ENCODE peak calls at places on chromosomes 16 and 17, in ten cellular contexts. B is endodermal cell, O is IMR-90, T is heart left ventricle, Y is fibroblast of villous mesenchyme, E is PC-9, Z is lung, J is esophagus muscularis mucosa, M is esophagus squamous epithelium, Q is heart right ventricle. I is an unnamed sample.

GRCh38 chr17:79793924-79794304 is 3.0 kb downstream of the CBX8 start:
- DNase-seq in B (peak), O (no peak), T (no peak), Y (no peak), E (no peak), Z (no peak), J (no peak), M (no peak), Q (no peak), I (no peak)

GRCh38 chr17:75549246-75550138 is 24.0 kb downstream of the LLGL2 start:
- DNase-seq in B (peak), O (no peak), T (no peak), Y (no peak), E (peak), Z (peak), J (no peak), M (no peak), Q (no peak), I (no peak)

GRCh38 chr16:88969361-88969831 is 7.6 kb downstream of the CBFA2T3 start:
- DNase-seq in B (no peak), O (no peak), T (no peak), Y (no peak), E (no peak), Z (no peak), J (no peak), M (no peak), Q (no peak), I (no peak)

GRCh38 chr16:17161034-17161433 is 309.7 kb downstream of the XYLT1 start:
- DNase-seq in B (no peak), O (no peak), T (no peak), Y (no peak), E (no peak), Z (no peak), J (no peak), M (no peak), Q (no peak), I (no peak)

GRCh38 chr16:55703003-55704001 is 47.5 kb downstream of the SLC6A2 start:
- DNase-seq in B (peak), O (peak), T (no peak), Y (peak), E (peak), Z (no peak), J (no peak), M (no peak), Q (peak), I (peak)

GRCh38 chr17:35801583-35802224 is 6.3 kb upstream of the MMP28 start:
- DNase-seq in B (no peak), O (no peak), T (peak), Y (peak), E (no peak), Z (no peak), J (no peak), M (no peak), Q (peak), I (peak)

GRCh38 chr16:87406495-87407088 is 14.5 kb downstream of the MAP1LC3B start:
- DNase-seq in B (peak), O (no peak), T (no peak), Y (no peak), E (no peak), Z (no peak), J (no peak), M (no peak), Q (no peak), I (no peak)

GRCh38 chr16:27639588-27640276 is 89.8 kb downstream of the KATNIP start:
- DNase-seq in B (peak), O (peak), T (no peak), Y (peak), E (no peak), Z (no peak), J (no peak), M (no peak), Q (peak), I (peak)

GRCh38 chr17:45915263-45915662 is 20.9 kb downstream of the MAPT start:
- DNase-seq in B (no peak), O (no peak), T (no peak), Y (no peak), E (no peak), Z (no peak), J (no peak), M (no peak), Q (no peak), I (no peak)

GRCh38 chr17:45918241-45918745 is 23.9 kb downstream of the MAPT start:
- DNase-seq in B (no peak), O (no peak), T (no peak), Y (no peak), E (no peak), Z (no peak), J (no peak), M (no peak), Q (no peak), I (no peak)

GRCh38 chr17:45914036-45914717 is 19.8 kb downstream of the MAPT start:
- DNase-seq in B (no peak), O (no peak), T (no peak), Y (peak), E (no peak), Z (no peak), J (no peak), M (no peak), Q (no peak), I (no peak)

GRCh38 chr17:45919136-45919535 is 24.8 kb downstream of the MAPT start:
- DNase-seq in B (no peak), O (no peak), T (no peak), Y (no peak), E (no peak), Z (no peak), J (no peak), M (no peak), Q (no peak), I (no peak)

GRCh38 chr17:45917081-45917480 is 22.7 kb downstream of the MAPT start:
- DNase-seq in B (no peak), O (no peak), T (no peak), Y (no peak), E (no peak), Z (no peak), J (no peak), M (no peak), Q (no peak), I (no peak)
- H3K4me3 ChIP-seq in B (no peak), O (no peak), T (no peak), Y (no peak), E (no peak), Z (no peak), J (no peak), M (no peak), Q (no peak), I (no peak)

GRCh38 chr17:41325126-41325525 is 9.6 kb upstream of the KRTAP17-1 start:
- DNase-seq in B (no peak), O (no peak), T (no peak), Y (no peak), E (no peak), Z (no peak), J (no peak), M (no peak), Q (no peak), I (no peak)

GRCh38 chr17:41325611-41326010 is 10.1 kb upstream of the KRTAP17-1 start:
- DNase-seq in B (no peak), O (no peak), T (no peak), Y (no peak), E (no peak), Z (no peak), J (no peak), M (no peak), Q (no peak), I (no peak)

GRCh38 chr17:41322903-41323895 is 7.7 kb upstream of the KRTAP17-1 start:
- DNase-seq in B (no peak), O (no peak), T (no peak), Y (no peak), E (no peak), Z (no peak), J (no peak), M (no peak), Q (no peak), I (no peak)

GRCh38 chr17:41326173-41327145 is 10.9 kb upstream of the KRTAP17-1 start:
- DNase-seq in B (peak), O (no peak), T (no peak), Y (no peak), E (no peak), Z (no peak), J (no peak), M (no peak), Q (no peak), I (no peak)

DNA sequence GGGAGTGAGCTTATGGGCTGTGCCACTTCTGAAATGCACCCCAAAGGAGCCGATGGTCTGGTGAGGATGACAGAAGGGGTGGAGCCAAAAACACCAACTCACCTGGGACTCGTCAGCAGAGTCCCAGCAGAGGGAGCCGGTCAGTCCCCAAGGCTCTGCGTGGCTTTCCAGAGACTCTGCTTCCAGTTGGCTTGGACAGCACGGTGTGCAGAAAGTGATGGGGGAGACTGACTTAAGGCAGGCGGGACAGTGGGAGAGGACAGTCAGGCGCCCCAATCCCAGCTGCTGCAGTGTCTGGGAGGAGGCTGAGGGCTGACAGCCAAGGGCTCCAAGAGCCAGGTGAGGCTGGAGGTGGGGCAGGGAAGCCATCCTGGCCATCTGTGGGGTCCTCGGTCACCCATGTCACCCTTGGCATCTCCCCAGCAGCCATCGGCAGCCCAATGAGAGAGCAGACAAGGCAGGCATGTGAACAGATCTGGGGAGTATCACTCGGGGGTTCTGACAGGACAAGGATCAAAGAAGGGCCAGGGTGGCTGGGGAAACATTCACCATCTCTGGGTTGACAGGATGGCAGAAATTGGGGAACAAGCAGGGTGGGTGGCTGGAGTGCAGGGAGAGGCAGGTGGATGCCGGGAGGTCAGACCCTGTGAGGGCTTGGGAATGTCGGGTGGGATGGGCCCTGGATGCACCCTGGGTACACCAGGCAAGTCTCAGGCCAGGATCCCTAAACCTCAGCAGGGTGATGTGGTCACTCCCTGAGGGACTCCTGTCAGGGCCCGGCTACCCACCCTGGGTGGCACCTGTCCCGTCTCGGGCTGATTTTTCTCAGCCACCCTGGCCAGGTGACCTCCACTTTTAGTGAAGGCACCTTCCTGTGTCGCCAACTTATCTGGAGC is 8.9 kb upstream of the KRTAP17-1 start:
- DNase-seq in B (peak), O (peak), T (no peak), Y (peak), E (peak), Z (no peak), J (no peak), M (no peak), Q (no peak), I (no peak)
- TF ChIP-seq CTCF in B (peak), O (peak), T (no peak), Y (peak), E (peak), Z (no peak), J (no peak), M (no peak), Q (peak), I (no peak)

GRCh38 chr17:28648698-28649097 is 3.7 kb upstream of the BLTP2 start:
- DNase-seq in B (no peak), O (no peak), T (peak), Y (no peak), E (no peak), Z (no peak), J (no peak), M (no peak), Q (peak), I (no peak)

GRCh38 chr17:28645576-28645939 is 600 bp upstream of the BLTP2 start:
- DNase-seq in B (no peak), O (no peak), T (no peak), Y (no peak), E (no peak), Z (no peak), J (no peak), M (no peak), Q (no peak), I (no peak)

GRCh38 chr17:28643979-28644781 is 778 bp downstream of the BLTP2 start:
- DNase-seq in B (peak), O (peak), T (no peak), Y (peak), E (peak), Z (peak), J (no peak), M (no peak), Q (peak), I (peak)

GRCh38 chr17:28644782-28645575 is at the start of gene BLTP2:
- DNase-seq in B (peak), O (peak), T (peak), Y (peak), E (peak), Z (peak), J (peak), M (peak), Q (peak), I (peak)

DNA sequence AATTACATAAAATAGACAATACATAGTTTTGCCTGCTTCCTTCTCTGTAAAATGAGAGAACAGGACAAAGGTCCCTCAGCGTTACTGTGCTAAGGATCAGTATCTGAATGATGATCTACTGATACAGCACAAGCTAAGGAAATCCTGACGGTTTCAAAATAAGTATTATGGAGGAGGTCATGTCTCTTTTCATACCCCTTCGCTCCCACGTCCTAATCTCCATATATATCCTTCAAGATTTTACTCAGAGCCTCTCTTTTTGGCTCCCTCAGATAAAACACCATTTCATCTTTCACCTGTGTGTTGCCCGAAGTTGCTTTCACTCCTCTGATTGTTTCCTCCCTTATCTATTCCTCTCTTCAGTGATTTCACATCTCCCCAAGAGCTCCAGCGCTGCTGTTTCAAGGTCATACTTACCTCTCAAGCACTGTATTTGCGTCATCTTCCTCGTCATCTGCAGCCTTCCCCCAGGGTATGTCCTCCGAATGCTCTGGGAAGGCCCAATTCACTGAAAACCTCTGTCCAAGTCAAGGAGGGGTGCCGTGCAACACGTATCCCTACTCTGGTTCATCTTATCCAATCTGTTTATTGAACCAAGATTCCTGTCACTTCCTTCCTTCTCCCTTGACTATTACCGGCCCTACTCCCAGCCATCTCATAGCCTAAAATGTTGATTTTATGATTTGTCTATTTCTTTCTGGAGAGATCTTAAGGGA is 1.2 kb upstream of the BLTP2 start:
- DNase-seq in B (no peak), O (no peak), T (no peak), Y (no peak), E (no peak), Z (no peak), J (no peak), M (no peak), Q (no peak), I (no peak)
- H3K4me3 ChIP-seq in B (peak), O (no peak), T (peak), Y (no peak), E (peak), Z (no peak), J (peak), M (peak), Q (peak), I (no peak)

DNA sequence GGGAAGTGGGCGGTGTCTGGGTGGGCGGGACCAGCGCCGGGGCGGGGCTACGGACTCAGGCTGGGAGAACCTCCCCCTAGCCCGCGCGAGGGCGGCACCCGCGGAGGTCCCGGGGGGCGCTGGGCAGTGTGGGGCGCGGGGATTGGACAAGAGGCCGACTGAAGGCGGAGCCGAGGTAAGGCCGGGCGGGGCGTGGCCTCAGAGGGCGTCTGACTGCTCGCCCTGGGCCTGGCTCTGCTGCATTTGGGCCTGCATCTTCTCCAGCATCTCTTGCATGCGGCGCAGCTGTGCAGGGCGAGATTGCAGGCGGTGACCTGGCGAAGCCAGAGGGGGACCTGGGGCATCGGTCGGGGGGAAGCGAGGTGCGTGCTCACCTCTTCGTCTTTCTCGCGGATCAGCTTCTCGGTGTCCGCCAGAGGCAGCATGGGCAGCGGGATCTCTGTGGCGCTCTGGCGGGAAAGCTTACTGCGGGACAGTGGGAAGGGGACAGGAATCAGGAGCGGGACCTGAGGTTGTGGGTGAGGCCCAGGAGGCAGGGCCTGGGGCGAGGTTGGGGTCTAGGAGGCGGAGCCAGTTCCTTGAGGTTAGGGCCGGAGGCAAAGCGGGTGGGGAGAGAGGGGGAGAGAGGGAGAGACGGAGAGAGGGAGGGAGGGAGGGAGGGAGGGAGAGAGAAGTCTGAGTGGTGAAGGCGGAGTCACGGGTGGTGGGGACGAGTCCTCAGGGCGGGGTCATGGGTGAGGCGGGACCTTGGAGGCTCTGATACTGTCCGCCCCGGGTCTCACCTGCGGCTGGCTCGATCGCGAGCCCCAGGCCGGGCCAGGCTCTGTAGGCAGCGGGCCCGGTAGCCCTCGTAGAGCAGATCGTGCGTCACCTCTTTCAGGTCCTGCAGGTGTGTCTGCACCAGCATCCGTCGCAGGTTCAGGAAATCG is 3.9 kb downstream of the SEPTIN1 start:
- DNase-seq in B (peak), O (peak), T (peak), Y (peak), E (peak), Z (peak), J (peak), M (peak), Q (peak), I (peak)
- TF ChIP-seq CTCF in B (peak), O (peak), T (peak), Y (peak), E (peak), Z (no peak), J (peak), M (no peak), Q (no peak), I (peak)

GRCh38 chr16:50572700-50573099 is 24.5 kb downstream of the NKD1 start:
- DNase-seq in B (no peak), O (no peak), T (no peak), Y (no peak), E (no peak), Z (no peak), J (no peak), M (no peak), Q (no peak), I (no peak)

GRCh38 chr16:50570808-50571598 is 22.8 kb downstream of the NKD1 start:
- DNase-seq in B (no peak), O (no peak), T (no peak), Y (no peak), E (no peak), Z (no peak), J (no peak), M (no peak), Q (no peak), I (no peak)

GRCh38 chr16:50571786-50572185 is 23.6 kb downstream of the NKD1 start:
- DNase-seq in B (no peak), O (no peak), T (no peak), Y (no peak), E (no peak), Z (no peak), J (no peak), M (no peak), Q (no peak), I (no peak)

GRCh38 chr16:50568187-50568830 is 20.1 kb downstream of the NKD1 start:
- DNase-seq in B (no peak), O (no peak), T (no peak), Y (no peak), E (no peak), Z (no peak), J (no peak), M (no peak), Q (no peak), I (no peak)

GRCh38 chr16:50570354-50570753 is 22.2 kb downstream of the NKD1 start:
- DNase-seq in B (no peak), O (no peak), T (no peak), Y (no peak), E (no peak), Z (no peak), J (no peak), M (no peak), Q (no peak), I (no peak)
- H3K4me3 ChIP-seq in B (no peak), O (no peak), T (no peak), Y (no peak), E (no peak), Z (no peak), J (no peak), M (no peak), Q (no peak), I (no peak)

DNA sequence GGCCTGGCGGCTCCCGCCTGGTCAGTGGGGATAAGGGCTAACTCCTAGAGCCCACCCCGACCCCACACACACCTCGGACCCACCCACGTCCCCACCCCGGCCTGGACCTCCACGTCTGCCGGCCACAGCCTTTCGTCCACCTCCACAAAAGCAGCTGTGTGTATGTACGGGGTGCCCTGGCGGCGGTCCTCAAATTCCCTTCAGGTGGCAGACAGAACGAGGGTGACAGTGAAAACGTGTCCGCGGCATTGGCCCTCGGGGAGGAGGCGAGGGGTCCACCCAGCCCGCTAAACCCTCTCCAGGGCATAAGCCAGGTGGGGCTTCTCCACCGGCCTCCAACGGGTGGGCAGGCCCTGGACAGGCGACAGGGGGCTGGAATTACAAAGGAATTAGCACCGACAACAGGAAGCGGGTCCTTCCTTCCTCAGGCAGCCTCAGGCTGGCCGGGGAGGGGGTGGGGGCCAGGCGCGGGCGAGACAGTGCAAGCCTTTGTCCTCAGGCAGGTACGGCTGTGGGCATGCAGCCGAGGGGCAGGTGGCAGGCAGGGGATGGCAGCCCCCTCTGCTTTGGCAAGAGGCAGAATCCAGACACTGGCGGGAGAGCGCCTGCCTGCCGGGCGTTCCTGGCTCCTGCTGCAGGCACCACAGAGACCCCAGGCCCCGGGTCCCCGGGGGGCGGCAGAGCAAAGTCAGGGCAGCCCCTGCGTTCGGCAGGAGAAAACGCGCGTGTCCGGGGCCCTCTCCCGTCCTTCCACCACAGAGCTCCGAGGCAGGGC is 12.3 kb upstream of the PITPNA start:
- DNase-seq in B (peak), O (no peak), T (no peak), Y (no peak), E (no peak), Z (no peak), J (no peak), M (no peak), Q (no peak), I (no peak)
- TF ChIP-seq CTCF in B (no peak), O (no peak), T (no peak), Y (no peak), E (no peak), Z (no peak), J (no peak), M (no peak), Q (no peak), I (no peak)

GRCh38 chr17:57861737-57862409 is 12.0 kb upstream of the MRPS23 start:
- DNase-seq in B (peak), O (no peak), T (peak), Y (peak), E (no peak), Z (peak), J (peak), M (no peak), Q (peak), I (no peak)
- H3K4me3 ChIP-seq in B (peak), O (peak), T (peak), Y (peak), E (peak), Z (peak), J (peak), M (peak), Q (peak), I (peak)